ENCODE peak calls at places on chromosomes 7 and 10, in eight cellular contexts. S is DMS153; A is cerebellar nuclear complex; K is IMR-90; T is GM23248; W is mammary epithelial cell; M is stimulated activated CD4-positive, alpha-beta T cell treated with anti-CD3 and anti-CD28 coated beads, Interleukin-2, amount 100 ng/mL, for 48 hours; P is CD8-positive, alpha-beta T cell. G is an unnamed sample.

GRCh38 chr10:4708123-4708759 is 117.8 kb upstream of the AKR1E2 start:
- DNase-seq in K (no peak), M (peak), P (no peak), S (no peak), A (no peak), W (no peak), T (no peak), G (no peak)

GRCh38 chr7:92357260-92357659 is 90.0 kb upstream of the GATAD1 start:
- DNase-seq in S (no peak), K (no peak), A (no peak), T (no peak), W (no peak), P (no peak), M (no peak), G (no peak)

GRCh38 chr10:77531441-77532001 is 106.1 kb downstream of the KCNMA1 start:
- DNase-seq in P (no peak), S (peak), M (no peak), A (no peak), T (peak), K (peak), W (peak), G (peak)

GRCh38 chr10:132616170-132616994 is 78.8 kb downstream of the INPP5A start:
- DNase-seq in T (no peak), A (no peak), P (peak), S (no peak), W (no peak), M (peak), K (no peak), G (no peak)

GRCh38 chr10:13613519-13613918 is 26.8 kb downstream of the PRPF18 start:
- DNase-seq in T (peak), M (no peak), A (no peak), W (no peak), S (no peak), K (peak), P (no peak), G (peak)

GRCh38 chr7:44281811-44282600 is 43.4 kb downstream of the CAMK2B start:
- DNase-seq in M (no peak), W (no peak), A (no peak), P (no peak), T (no peak), S (no peak), K (no peak), G (no peak)

GRCh38 chr7:94883676-94884075 is 23.7 kb upstream of the PPP1R9A start:
- DNase-seq in A (no peak), W (no peak), K (no peak), P (no peak), M (no peak), S (no peak), T (no peak), G (no peak)

GRCh38 chr10:79399242-79399831 is 46.1 kb downstream of the ZCCHC24 start:
- DNase-seq in S (no peak), W (peak), T (peak), P (no peak), M (no peak), K (peak), A (no peak), G (peak)

GRCh38 chr7:149723795-149724495 is 49.4 kb downstream of the ZNF467 start:
- DNase-seq in W (no peak), T (no peak), S (no peak), K (no peak), P (no peak), A (no peak), M (no peak), G (no peak)

GRCh38 chr7:18087031-18087686 is 59.5 kb upstream of the PRPS1L1 start:
- DNase-seq in A (no peak), W (peak), S (no peak), K (no peak), M (no peak), P (no peak), T (no peak), G (peak)

GRCh38 chr7:68562323-68562899 is 1035.9 kb upstream of the AUTS2 start:
- DNase-seq in M (no peak), S (no peak), K (no peak), T (no peak), W (no peak), P (no peak), A (no peak), G (no peak)

GRCh38 chr10:132299381-132300336 is 8.1 kb downstream of the STK32C start:
- DNase-seq in K (no peak), S (no peak), M (no peak), A (no peak), T (no peak), W (no peak), P (no peak), G (no peak)

GRCh38 chr7:29825750-29826529 is 19.6 kb downstream of the WIPF3 start:
- DNase-seq in T (no peak), W (no peak), P (no peak), K (no peak), M (no peak), A (no peak), S (no peak), G (no peak)

GRCh38 chr10:122034149-122034756 is 45.3 kb downstream of the TACC2 start:
- DNase-seq in W (peak), M (no peak), P (no peak), A (no peak), S (no peak), T (peak), K (peak), G (peak)

GRCh38 chr10:93678805-93679587 is 23.4 kb downstream of the FRA10AC1 start:
- DNase-seq in S (no peak), T (no peak), K (no peak), P (no peak), W (no peak), M (no peak), A (no peak), G (no peak)

GRCh38 chr7:106071356-106071998 is 40.6 kb downstream of the SYPL1 start:
- DNase-seq in A (no peak), W (no peak), K (no peak), M (peak), P (peak), S (peak), T (no peak), G (no peak)

GRCh38 chr7:108120196-108120595 is 10.0 kb downstream of the LAMB4 start:
- DNase-seq in K (no peak), T (no peak), S (no peak), A (no peak), P (no peak), W (no peak), M (no peak), G (no peak)

GRCh38 chr7:103343758-103344452 is 662 bp downstream of the DNAJC2 start:
- DNase-seq in P (no peak), W (peak), M (no peak), K (peak), T (peak), A (no peak), S (no peak), G (peak)

GRCh38 chr10:99785646-99786045 is 3.2 kb downstream of the ABCC2 start:
- DNase-seq in W (peak), K (no peak), S (no peak), A (no peak), P (no peak), M (no peak), T (no peak), G (no peak)

GRCh38 chr10:30931094-30931493 is 100.6 kb downstream of the ZNF438 start:
- DNase-seq in A (no peak), S (no peak), P (no peak), W (no peak), T (peak), M (no peak), K (no peak), G (no peak)

GRCh38 chr10:75347211-75347610 is 54.4 kb downstream of the ZNF503 start:
- DNase-seq in P (no peak), S (no peak), M (no peak), W (no peak), A (no peak), K (no peak), T (no peak), G (no peak)

GRCh38 chr7:90896458-90896857 is 300.3 kb downstream of the CDK14 start:
- DNase-seq in T (peak), P (no peak), K (no peak), A (no peak), W (no peak), S (no peak), M (no peak), G (peak)

GRCh38 chr10:61325183-61325582 is 128.0 kb downstream of the TMEM26 start:
- DNase-seq in A (no peak), K (no peak), S (no peak), M (no peak), W (no peak), T (no peak), P (no peak), G (no peak)

GRCh38 chr10:45442670-45443069 is 68.7 kb downstream of the ALOX5 start:
- DNase-seq in A (no peak), K (no peak), T (no peak), W (no peak), M (no peak), P (no peak), S (no peak), G (no peak)

GRCh38 chr10:132036887-132037675 is 28.7 kb upstream of the JAKMIP3 start:
- DNase-seq in S (no peak), T (no peak), A (no peak), P (no peak), K (no peak), W (no peak), M (no peak), G (no peak)

GRCh38 chr10:132551093-132551807 is 13.7 kb downstream of the INPP5A start:
- DNase-seq in T (no peak), K (no peak), A (no peak), W (no peak), P (peak), S (no peak), M (no peak), G (no peak)

GRCh38 chr10:3091346-3091787 is 24.0 kb downstream of the PFKP start:
- DNase-seq in T (peak), W (peak), A (no peak), P (no peak), S (no peak), K (peak), M (no peak), G (peak)

GRCh38 chr10:43355749-43356371 is 15.6 kb upstream of the FXYD4 start:
- DNase-seq in A (no peak), P (no peak), T (peak), S (no peak), M (peak), W (peak), K (no peak), G (peak)

GRCh38 chr10:132520147-132520811 is 17.3 kb upstream of the INPP5A start:
- DNase-seq in S (no peak), K (peak), T (peak), M (no peak), P (no peak), A (no peak), W (no peak), G (peak)

GRCh38 chr10:77641788-77642397 is 4.3 kb upstream of the KCNMA1 start:
- DNase-seq in K (peak), P (peak), T (peak), M (peak), W (peak), A (no peak), S (peak), G (peak)

GRCh38 chr7:24283900-24284698 is at the start of gene NPY:
- DNase-seq in K (no peak), M (peak), P (no peak), S (no peak), T (no peak), W (no peak), A (no peak), G (peak)

GRCh38 chr7:36348256-36348655 is 41.4 kb upstream of the ANLN start:
- DNase-seq in T (peak), S (no peak), W (no peak), M (no peak), K (peak), A (no peak), P (no peak), G (peak)

GRCh38 chr10:45418417-45418858 is 44.4 kb downstream of the ALOX5 start:
- DNase-seq in T (no peak), S (no peak), M (no peak), W (no peak), K (no peak), P (no peak), A (no peak), G (no peak)

GRCh38 chr7:24328050-24328449 is 44.1 kb downstream of the NPY start:
- DNase-seq in P (no peak), K (no peak), S (peak), W (no peak), T (no peak), M (no peak), A (no peak), G (no peak)

GRCh38 chr10:91944880-91945630 is 21.5 kb downstream of the BTAF1 start:
- DNase-seq in K (peak), P (no peak), W (peak), M (no peak), T (peak), S (no peak), A (no peak), G (peak)

GRCh38 chr10:11335167-11335652 is 276.2 kb downstream of the USP6NL start:
- DNase-seq in M (no peak), T (no peak), S (no peak), K (peak), A (no peak), P (peak), W (no peak), G (no peak)

G was measured in adipocyte.